ENCODE peak calls at places on chromosomes 5 and 9, in four cellular contexts. One of them, this sample, is unnamed.

GRCh38 chr9:110936719-110937452 is 101.4 kb downstream of the LPAR1 start:
- DNase-seq in H1: no peak
- DNase-seq in HepG2: no peak
- DNase-seq in GM12878: no peak
- DNase-seq in this sample: no peak

GRCh38 chr5:116658141-116658540 is 83.5 kb upstream of the SEMA6A start:
- DNase-seq in H1: no peak
- DNase-seq in HepG2: no peak
- DNase-seq in GM12878: no peak
- DNase-seq in this sample: no peak

GRCh38 chr5:6396043-6396442 is 17.7 kb upstream of the MED10 start:
- DNase-seq in H1: no peak
- DNase-seq in HepG2: no peak
- DNase-seq in GM12878: no peak
- DNase-seq in this sample: no peak

GRCh38 chr9:22139261-22139660 is 130.2 kb upstream of the CDKN2B start:
- DNase-seq in H1: no peak
- DNase-seq in HepG2: no peak
- DNase-seq in GM12878: no peak
- DNase-seq in this sample: no peak

GRCh38 chr9:34989946-34990635 is 546 bp downstream of the DNAJB5 start:
- DNase-seq in H1: peak; percentile 84
- DNase-seq in HepG2: no peak
- DNase-seq in GM12878: no peak
- DNase-seq in this sample: peak; percentile 81

GRCh38 chr9:106179181-106179580 is 484.8 kb downstream of the TMEM38B start:
- DNase-seq in H1: no peak
- DNase-seq in HepG2: no peak
- DNase-seq in GM12878: no peak
- DNase-seq in this sample: no peak

GRCh38 chr5:176543428-176544182 is 5.5 kb upstream of the CDHR2 start:
- DNase-seq in H1: peak; percentile 85
- DNase-seq in HepG2: no peak
- DNase-seq in GM12878: no peak
- DNase-seq in this sample: no peak

GRCh38 chr5:149203896-149204544 is 62.7 kb downstream of the ABLIM3 start:
- DNase-seq in H1: no peak
- DNase-seq in HepG2: no peak
- DNase-seq in GM12878: no peak
- DNase-seq in this sample: no peak

GRCh38 chr5:91277840-91278239 is 105.3 kb downstream of the ARRDC3 start:
- DNase-seq in H1: no peak
- DNase-seq in HepG2: no peak
- DNase-seq in GM12878: no peak
- DNase-seq in this sample: no peak

GRCh38 chr9:124602204-124602603 is 95.0 kb upstream of the NR5A1 start:
- DNase-seq in H1: no peak
- DNase-seq in HepG2: peak; percentile 36
- DNase-seq in GM12878: no peak
- DNase-seq in this sample: no peak

GRCh38 chr5:108634251-108634950 is 113.3 kb upstream of the FER start:
- DNase-seq in H1: no peak
- DNase-seq in HepG2: no peak
- DNase-seq in GM12878: no peak
- DNase-seq in this sample: no peak

GRCh38 chr5:167634432-167634831 is 657.0 kb upstream of the WWC1 start:
- DNase-seq in H1: no peak
- DNase-seq in HepG2: no peak
- DNase-seq in GM12878: no peak
- DNase-seq in this sample: no peak

GRCh38 chr9:96080364-96080763 is 204.9 kb downstream of the ERCC6L2 start:
- DNase-seq in H1: no peak
- DNase-seq in HepG2: no peak
- DNase-seq in GM12878: no peak
- DNase-seq in this sample: no peak

GRCh38 chr9:89461302-89461701 is 36.6 kb downstream of the SEMA4D start:
- DNase-seq in H1: no peak
- DNase-seq in HepG2: no peak
- DNase-seq in GM12878: no peak
- DNase-seq in this sample: no peak

GRCh38 chr5:80070338-80071056 is 35.3 kb downstream of the THBS4 start:
- DNase-seq in H1: no peak
- DNase-seq in HepG2: no peak
- DNase-seq in GM12878: peak; percentile 27
- DNase-seq in this sample: no peak

GRCh38 chr5:150278916-150279315 is 10.7 kb downstream of the CAMK2A start:
- DNase-seq in H1: no peak
- DNase-seq in HepG2: no peak
- DNase-seq in GM12878: no peak
- DNase-seq in this sample: no peak

GRCh38 chr5:1506242-1507015 is 17.3 kb downstream of the LPCAT1 start:
- DNase-seq in H1: no peak
- DNase-seq in HepG2: no peak
- DNase-seq in GM12878: no peak
- DNase-seq in this sample: no peak

DNA sequence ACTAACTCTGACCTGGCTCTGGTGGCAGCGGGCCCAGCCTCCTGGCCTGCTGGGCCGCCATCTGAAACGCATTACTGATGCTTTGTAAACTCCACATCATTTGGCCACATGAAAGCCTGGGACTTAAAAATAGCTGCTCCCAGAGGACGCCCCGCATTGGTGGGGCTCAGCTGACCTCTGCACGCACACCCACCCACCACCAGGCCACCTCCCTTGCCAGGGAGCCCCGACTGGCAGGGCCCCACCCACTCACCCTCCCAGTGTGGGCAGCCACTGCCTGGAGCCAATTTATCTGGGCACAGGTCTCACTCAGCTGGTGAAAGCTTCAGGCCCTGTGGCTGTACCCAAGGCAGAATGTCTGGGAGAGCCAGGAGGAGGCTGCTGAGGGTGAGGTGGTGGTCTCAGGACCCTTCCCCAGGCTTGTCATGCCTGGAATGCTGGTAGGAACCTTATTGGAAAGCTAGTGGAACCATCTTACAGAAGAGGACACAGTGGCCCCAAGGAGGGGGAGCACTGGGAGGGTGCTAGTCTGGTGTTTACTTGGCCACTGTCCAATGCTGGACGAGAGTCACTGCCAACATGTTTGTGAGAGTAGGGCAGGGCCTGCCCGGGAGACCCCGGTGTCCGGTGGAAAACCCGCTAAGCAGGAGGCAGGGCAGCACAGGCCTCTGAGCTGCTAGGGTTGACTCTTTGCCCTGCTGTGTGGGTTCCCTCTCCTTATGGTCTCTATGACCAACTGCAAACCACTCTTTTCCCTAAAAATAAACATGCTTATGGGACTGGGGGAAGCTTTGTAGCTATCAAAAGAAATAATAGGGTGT is 10.9 kb downstream of the TCF7 start:
- DNase-seq in H1: no peak
- DNase-seq in HepG2: no peak
- DNase-seq in GM12878: no peak
- DNase-seq in this sample: no peak
- TF ChIP-seq YY1 in H1: no peak
- TF ChIP-seq YY1 in HepG2: no peak
- TF ChIP-seq YY1 in GM12878: no peak
- TF ChIP-seq YY1 in this sample: no peak

DNA sequence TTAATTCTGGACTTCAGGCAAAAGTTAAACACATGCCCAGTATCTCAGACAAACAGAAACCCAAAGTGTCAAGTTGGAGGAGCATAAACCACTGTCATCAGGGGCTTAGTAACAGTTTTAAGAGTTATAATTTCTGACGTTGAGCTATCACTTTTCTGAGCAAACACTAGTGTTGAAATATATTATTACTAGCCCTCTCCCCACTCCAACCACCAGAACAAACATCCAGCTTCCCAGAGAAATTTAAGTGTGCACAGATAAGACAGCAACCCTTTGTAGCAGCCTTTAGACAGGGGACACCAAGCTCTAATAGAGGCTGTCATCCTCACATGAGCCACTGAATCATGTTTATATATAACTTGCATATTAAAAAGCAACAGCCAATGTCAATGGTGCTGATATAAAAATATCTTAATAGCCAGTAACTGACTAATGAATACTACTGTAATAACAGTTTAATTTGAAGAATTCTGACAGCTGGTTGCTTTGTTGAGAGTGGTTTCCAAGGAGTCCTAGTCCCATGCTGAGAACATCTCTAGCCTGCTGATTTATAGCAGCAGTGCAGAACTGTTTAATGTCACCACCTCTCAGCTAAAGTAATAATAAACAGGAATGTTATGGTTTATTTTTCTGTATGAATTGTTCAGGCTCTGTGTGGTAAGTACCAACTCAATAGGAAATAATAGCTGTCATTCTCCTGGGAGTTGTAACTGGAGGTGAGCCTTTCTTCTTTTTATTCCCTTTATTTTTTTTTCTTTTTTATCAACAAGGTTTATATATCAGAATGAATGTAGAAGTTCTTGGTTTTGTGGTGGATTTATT is 528.7 kb upstream of the ZNF608 start:
- DNase-seq in H1: no peak
- DNase-seq in HepG2: no peak
- DNase-seq in GM12878: no peak
- DNase-seq in this sample: no peak
- TF ChIP-seq SUZ12 in H1: no peak
- TF ChIP-seq SUZ12 in HepG2: no peak
- TF ChIP-seq SUZ12 in GM12878: no peak
- TF ChIP-seq SUZ12 in this sample: no peak

DNA sequence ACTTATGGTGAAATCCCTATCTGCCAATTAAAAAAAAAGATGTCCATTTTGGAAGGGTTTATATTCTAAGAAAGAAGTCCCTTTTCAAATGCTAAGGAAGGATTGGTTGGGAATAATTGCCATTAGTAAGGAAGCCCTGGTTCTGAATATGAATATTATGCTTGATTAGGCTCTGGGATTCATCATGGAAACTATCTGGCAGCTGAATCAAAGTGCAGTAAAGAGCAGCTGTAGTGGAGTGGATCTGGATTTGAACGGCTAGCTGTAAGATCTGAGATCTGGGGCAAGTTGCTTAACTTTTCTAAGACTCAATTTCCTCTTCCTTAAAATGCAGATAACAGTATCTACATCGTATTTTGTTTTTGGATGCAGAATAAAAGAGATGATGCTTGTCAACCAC is 10.5 kb downstream of the IL12B start:
- DNase-seq in H1: no peak
- DNase-seq in HepG2: no peak
- DNase-seq in GM12878: no peak
- DNase-seq in this sample: no peak
- TF ChIP-seq YY1 in H1: no peak
- TF ChIP-seq YY1 in HepG2: no peak
- TF ChIP-seq YY1 in GM12878: no peak
- TF ChIP-seq YY1 in this sample: no peak

DNA sequence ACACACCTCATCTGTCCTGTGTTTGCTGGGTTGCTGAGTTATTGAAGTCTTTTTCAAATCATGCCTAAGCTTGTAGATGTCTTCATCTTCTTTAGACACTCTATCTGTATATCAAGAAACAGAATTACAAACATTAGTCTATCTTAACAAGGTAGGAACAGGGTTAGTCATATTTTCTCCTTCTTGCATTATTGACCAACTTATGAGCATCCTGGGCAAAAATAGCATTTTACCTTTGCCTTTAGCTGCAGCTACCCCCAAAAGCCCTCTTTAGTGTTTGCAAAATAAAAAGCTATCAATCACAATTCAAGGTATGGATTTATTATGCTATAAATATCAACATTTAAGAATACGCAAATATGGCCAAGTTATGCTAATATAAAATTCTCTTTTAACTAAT is 3.4 kb downstream of the PLK2 start:
- DNase-seq in H1: no peak
- DNase-seq in HepG2: no peak
- DNase-seq in GM12878: no peak
- DNase-seq in this sample: no peak
- TF ChIP-seq SUZ12 in H1: no peak
- TF ChIP-seq SUZ12 in HepG2: no peak
- TF ChIP-seq SUZ12 in GM12878: no peak
- TF ChIP-seq SUZ12 in this sample: no peak

GRCh38 chr9:127524373-127524772 is 73.1 kb downstream of the LRSAM1 start:
- DNase-seq in H1: no peak
- DNase-seq in HepG2: no peak
- DNase-seq in GM12878: no peak
- DNase-seq in this sample: no peak
- TF ChIP-seq YY1 in H1: no peak
- TF ChIP-seq YY1 in HepG2: no peak
- TF ChIP-seq YY1 in GM12878: no peak
- TF ChIP-seq YY1 in this sample: no peak

GRCh38 chr5:81825237-81825636 is 74.3 kb upstream of the SSBP2 start:
- DNase-seq in H1: no peak
- DNase-seq in HepG2: no peak
- DNase-seq in GM12878: no peak
- DNase-seq in this sample: no peak
- TF ChIP-seq SUZ12 in H1: no peak
- TF ChIP-seq SUZ12 in HepG2: no peak
- TF ChIP-seq SUZ12 in GM12878: no peak
- TF ChIP-seq SUZ12 in this sample: no peak

This sample was measured in NT2/D1.